ENCODE peak calls at places on chromosomes 3 and 15, in four cellular contexts. Q is GM12878, H is K562, L is H1. D is an unnamed sample.

GRCh38 chr3:173529062-173529711 is 131.6 kb downstream of the NLGN1 start:
- DNase-seq in Q (no peak), H (peak; percentile 7), L (no peak), D (peak; percentile 46)

GRCh38 chr3:153215971-153216370 is 53.9 kb downstream of the RAP2B start:
- DNase-seq in Q (no peak), H (no peak), L (no peak), D (no peak)

GRCh38 chr3:122858373-122858772 is 63.5 kb downstream of the SLC49A4 start:
- DNase-seq in Q (no peak), H (no peak), L (no peak), D (peak; percentile 12)

GRCh38 chr3:72818915-72819314 is 29.3 kb downstream of the SHQ1 start:
- DNase-seq in Q (no peak), H (no peak), L (no peak), D (no peak)

GRCh38 chr3:119295816-119296484 is 1.8 kb downstream of the ARHGAP31 start:
- DNase-seq in Q (no peak), H (no peak), L (no peak), D (no peak)

GRCh38 chr3:188904670-188905069 is 267.1 kb upstream of the TPRG1 start:
- DNase-seq in Q (no peak), H (no peak), L (no peak), D (peak; percentile 13)

GRCh38 chr3:123346041-123346440 is 102.8 kb downstream of the ADCY5 start:
- DNase-seq in Q (no peak), H (peak; percentile 8), L (no peak), D (no peak)

GRCh38 chr15:92619380-92620101 is 36.0 kb downstream of the FAM174B start:
- DNase-seq in Q (no peak), H (no peak), L (no peak), D (no peak)

GRCh38 chr15:71784719-71785118 is 25.6 kb upstream of the NR2E3 start:
- DNase-seq in Q (no peak), H (peak; percentile 29), L (peak; percentile 85), D (no peak)

GRCh38 chr3:126501736-126502135 is 15.8 kb downstream of the UROC1 start:
- DNase-seq in Q (no peak), H (no peak), L (no peak), D (no peak)

GRCh38 chr3:16817201-16817600 is 67.6 kb upstream of the PLCL2 start:
- DNase-seq in Q (no peak), H (no peak), L (no peak), D (no peak)

GRCh38 chr15:31344266-31344665 is 17.6 kb downstream of the KLF13 start:
- DNase-seq in Q (no peak), H (no peak), L (no peak), D (no peak)

GRCh38 chr15:91865903-91866302 is 12.4 kb downstream of the SLCO3A1 start:
- DNase-seq in Q (no peak), H (no peak), L (no peak), D (no peak)

GRCh38 chr3:8345396-8345795 is 156.2 kb upstream of the LMCD1 start:
- DNase-seq in Q (no peak), H (no peak), L (no peak), D (no peak)

GRCh38 chr3:190435618-190436017 is 14.1 kb downstream of the TMEM207 start:
- DNase-seq in Q (no peak), H (no peak), L (no peak), D (no peak)

DNA sequence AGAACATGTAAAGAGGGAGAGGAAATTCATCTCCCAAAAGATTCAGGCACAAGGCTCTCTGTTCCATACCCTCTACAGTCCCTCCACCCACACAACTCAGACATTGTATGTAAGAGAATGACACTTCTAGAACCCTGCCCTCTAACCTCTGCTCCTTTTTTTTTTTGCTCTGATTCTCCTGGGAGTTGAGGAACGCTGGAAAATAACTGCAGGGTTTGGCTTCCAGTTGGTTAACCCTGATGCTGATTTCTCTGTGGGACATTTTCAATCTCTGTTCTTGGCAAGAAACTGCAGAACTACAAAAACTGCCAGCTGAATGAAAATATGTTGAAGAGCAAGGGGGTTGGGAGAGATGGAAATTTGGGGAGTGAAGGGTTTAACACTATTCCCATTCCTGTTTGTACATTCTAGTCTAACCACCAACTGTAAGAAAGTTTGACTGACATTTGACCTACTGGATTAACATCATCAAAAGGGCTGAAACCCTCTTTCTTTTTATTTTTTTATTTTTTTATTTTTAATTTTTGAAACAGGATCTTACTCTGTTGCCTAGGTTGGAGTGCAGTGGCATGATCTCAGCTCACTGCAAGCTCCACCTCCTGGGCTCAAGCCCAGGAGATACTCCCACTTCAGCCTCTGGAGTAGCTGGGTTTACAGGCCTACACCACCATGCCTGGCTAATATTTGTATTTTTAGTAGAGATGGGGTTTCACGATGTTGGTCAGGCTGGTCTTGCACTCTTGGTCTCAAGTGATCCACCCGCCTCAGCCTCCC is 14.5 kb upstream of the MAGI1 start:
- DNase-seq in Q (no peak), H (no peak), L (no peak), D (no peak)
- TF ChIP-seq RFX5 in Q (no peak), H (no peak), L (no peak), D (no peak)

GRCh38 chr3:32848215-32848614 is 30.4 kb downstream of the TRIM71 start:
- DNase-seq in Q (no peak), H (peak; percentile 81), L (no peak), D (no peak)

GRCh38 chr3:32847520-32847919 is 29.7 kb downstream of the TRIM71 start:
- DNase-seq in Q (no peak), H (peak; percentile 30), L (no peak), D (no peak)

GRCh38 chr3:32852146-32852545 is 34.3 kb downstream of the TRIM71 start:
- DNase-seq in Q (no peak), H (no peak), L (no peak), D (no peak)

GRCh38 chr3:32850636-32851035 is 32.8 kb downstream of the TRIM71 start:
- DNase-seq in Q (no peak), H (no peak), L (no peak), D (no peak)

DNA sequence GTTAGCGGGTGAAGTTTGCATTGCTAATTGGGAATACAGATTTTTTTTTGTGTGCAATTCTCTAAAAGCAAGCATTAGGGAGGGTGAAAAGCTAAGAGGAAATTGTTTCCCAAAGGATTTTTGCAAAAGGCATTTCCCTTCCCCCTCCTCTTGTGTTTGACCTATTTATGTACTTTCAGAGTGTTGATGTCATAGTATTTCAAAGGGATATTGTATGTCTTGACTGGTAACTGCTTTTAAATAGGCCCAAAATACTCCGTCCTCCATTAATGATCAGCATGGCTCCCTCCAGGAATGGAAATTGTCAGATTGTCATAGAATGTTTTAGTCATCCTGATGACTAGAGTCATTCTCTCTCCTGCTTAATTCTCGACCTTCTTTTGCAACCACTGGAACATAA is 32.4 kb downstream of the TRIM71 start:
- DNase-seq in Q (no peak), H (no peak), L (no peak), D (peak; percentile 66)
- TF ChIP-seq ZNF274 in Q (no peak), H (no peak), L (no peak), D (no peak)

DNA sequence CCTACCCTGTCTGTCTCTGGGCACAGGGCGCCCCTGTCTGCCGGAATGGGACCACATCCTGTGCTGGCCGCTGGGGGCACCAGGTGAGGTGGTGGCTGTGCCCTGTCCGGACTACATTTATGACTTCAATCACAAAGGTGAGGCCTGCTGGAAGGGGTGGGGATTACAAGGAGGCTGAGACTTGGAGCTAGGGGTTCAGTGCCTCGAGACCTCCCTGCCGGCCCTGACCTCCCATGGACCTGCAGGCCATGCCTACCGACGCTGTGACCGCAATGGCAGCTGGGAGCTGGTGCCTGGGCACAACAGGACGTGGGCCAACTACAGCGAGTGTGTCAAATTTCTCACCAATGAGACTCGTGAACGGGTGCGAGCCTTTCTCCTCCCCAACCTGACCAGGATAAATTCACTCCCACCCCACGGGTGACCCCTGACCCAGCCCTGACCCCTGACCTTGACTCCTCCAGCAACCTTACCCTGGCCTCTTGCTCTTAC is 20.4 kb downstream of the PTH1R start:
- DNase-seq in Q (no peak), H (no peak), L (no peak), D (peak; percentile 38)
- TF ChIP-seq RFX5 in Q (no peak), H (no peak), L (no peak), D (no peak)

GRCh38 chr3:183149915-183150825 is 12.4 kb downstream of the LAMP3 start:
- DNase-seq in Q (no peak), H (no peak), L (no peak), D (no peak)
- TF ChIP-seq ZNF274 in Q (no peak), H (no peak), L (no peak), D (no peak)

GRCh38 chr3:191972714-191973398 is 511.9 kb downstream of the PYDC2 start:
- DNase-seq in Q (no peak), H (no peak), L (no peak), D (no peak)
- TF ChIP-seq RFX5 in Q (no peak), H (no peak), L (no peak), D (no peak)